ENCODE peak calls at places on chromosomes 6 and 20, in five cellular contexts. A is neural progenitor cell, E is tibial artery, Y is aorta, M is cardiac muscle cell. Q is an unnamed sample.

GRCh38 chr6:2719053-2719375 is 31.7 kb downstream of the MYLK4 start:
- DNase-seq in E (no peak), A (no peak), Y (no peak), M (peak; percentile 70), Q (no peak)

GRCh38 chr6:160036790-160037206 is 67.9 kb downstream of the IGF2R start:
- DNase-seq in M (peak; percentile 79), A (no peak), Y (no peak), E (peak; percentile 65), Q (peak; percentile 36)

GRCh38 chr6:20365456-20365855 is 36.2 kb upstream of the E2F3 start:
- DNase-seq in A (no peak), M (no peak), E (no peak), Y (no peak), Q (no peak)

GRCh38 chr20:13322621-13323020 is 101.5 kb downstream of the ISM1 start:
- DNase-seq in M (no peak), Y (no peak), A (peak; percentile 47), E (no peak), Q (no peak)

GRCh38 chr6:155994071-155994470 is 538.4 kb upstream of the NOX3 start:
- DNase-seq in Y (no peak), E (no peak), M (no peak), A (no peak), Q (no peak)

GRCh38 chr6:109580519-109580918 is 97.5 kb upstream of the ZBTB24 start:
- DNase-seq in E (no peak), A (peak; percentile 2), M (peak; percentile 53), Y (no peak), Q (no peak)

GRCh38 chr20:49381558-49382493 is 100.6 kb downstream of the KCNB1 start:
- DNase-seq in Y (peak; percentile 92), E (peak; percentile 84), A (no peak), M (peak; percentile 87), Q (peak; percentile 80)

GRCh38 chr6:159042003-159042823 is 2.6 kb downstream of the TAGAP start:
- DNase-seq in M (peak; percentile 66), E (no peak), A (peak; percentile 88), Y (no peak), Q (no peak)

GRCh38 chr6:4004249-4004648 is 74.7 kb downstream of the FAM217A start:
- DNase-seq in A (no peak), M (no peak), Y (no peak), E (no peak), Q (no peak)

GRCh38 chr6:66149132-66149531 is 442.1 kb upstream of the EYS start:
- DNase-seq in E (no peak), M (no peak), Y (no peak), A (no peak), Q (no peak)

GRCh38 chr20:5535211-5535756 is 214.9 kb upstream of the SHLD1 start:
- DNase-seq in E (no peak), M (peak; percentile 98), Y (no peak), A (no peak), Q (no peak)

GRCh38 chr6:128131566-128131965 is 230.7 kb upstream of the THEMIS start:
- DNase-seq in Y (no peak), M (no peak), E (no peak), A (no peak), Q (no peak)

GRCh38 chr20:54267510-54268003 is 59.7 kb downstream of the PFDN4 start:
- DNase-seq in E (no peak), Y (no peak), A (peak; percentile 27), M (peak; percentile 32), Q (no peak)

GRCh38 chr6:17015144-17015543 is 86.7 kb upstream of the STMND1 start:
- DNase-seq in Y (no peak), E (no peak), M (peak; percentile 32), A (no peak), Q (no peak)

GRCh38 chr20:17934141-17934862 is 34.3 kb downstream of the SNX5 start:
- DNase-seq in A (peak; percentile 78), E (no peak), M (peak; percentile 64), Y (no peak), Q (no peak)

GRCh38 chr6:20211941-20212391 is 303 bp downstream of the MBOAT1 start:
- DNase-seq in Y (no peak), A (peak; percentile 56), E (peak; percentile 38), M (peak; percentile 47), Q (no peak)

GRCh38 chr20:10419550-10420133 is 14.4 kb downstream of the MKKS start:
- DNase-seq in M (no peak), Y (no peak), E (no peak), A (no peak), Q (no peak)

GRCh38 chr20:3680701-3681351 is 984 bp downstream of the ADAM33 start:
- DNase-seq in A (peak; percentile 51), Y (no peak), E (no peak), M (no peak), Q (no peak)

GRCh38 chr6:43981363-43981990 is 145.8 kb downstream of the MRPL14 start:
- DNase-seq in Y (peak; percentile 54), M (no peak), A (no peak), E (peak; percentile 11), Q (no peak)

GRCh38 chr20:13298692-13299373 is 77.8 kb downstream of the ISM1 start:
- DNase-seq in A (no peak), M (no peak), E (no peak), Y (no peak), Q (no peak)

GRCh38 chr6:93419304-93420162 is at the start of gene EPHA7:
- DNase-seq in Y (peak; percentile 95), M (peak; percentile 95), E (peak; percentile 84), A (peak; percentile 100), Q (peak; percentile 92)

GRCh38 chr20:56799187-56799586 is 170.1 kb downstream of the TFAP2C start:
- DNase-seq in Y (no peak), M (no peak), E (no peak), A (no peak), Q (no peak)

GRCh38 chr6:156949376-156949775 is 172.2 kb downstream of the ARID1B start:
- DNase-seq in M (peak; percentile 64), Y (no peak), A (no peak), E (no peak), Q (no peak)

GRCh38 chr20:31846793-31847138 is 1.4 kb upstream of the FOXS1 start:
- DNase-seq in Y (no peak), E (no peak), M (no peak), A (no peak), Q (no peak)

GRCh38 chr6:30804333-30804732 is 60.0 kb upstream of the IER3 start:
- DNase-seq in E (no peak), A (no peak), Y (peak; percentile 16), M (no peak), Q (no peak)

GRCh38 chr6:90105766-90106165 is 190.9 kb downstream of the BACH2 start:
- DNase-seq in E (no peak), M (peak; percentile 24), Y (no peak), A (no peak), Q (no peak)

GRCh38 chr20:35823147-35823546 is 51.3 kb downstream of the PHF20 start:
- DNase-seq in A (no peak), Y (no peak), E (no peak), M (peak; percentile 65), Q (no peak)

GRCh38 chr6:19734061-19734460 is 103.1 kb upstream of the ID4 start:
- DNase-seq in M (no peak), A (no peak), E (no peak), Y (no peak), Q (no peak)

GRCh38 chr6:74936886-74937285 is 269.0 kb downstream of the COL12A1 start:
- DNase-seq in M (peak; percentile 19), A (no peak), Y (no peak), E (no peak), Q (no peak)

GRCh38 chr6:135851442-135852271 is at the start of gene PDE7B:
- DNase-seq in Y (peak; percentile 87), A (peak; percentile 66), M (peak; percentile 99), E (peak; percentile 86), Q (peak; percentile 81)

GRCh38 chr6:41564448-41565142 is 18.4 kb downstream of the FOXP4 start:
- DNase-seq in Y (no peak), A (no peak), E (no peak), M (no peak), Q (no peak)

GRCh38 chr6:36964349-36964748 is 9.8 kb downstream of the PI16 start:
- DNase-seq in E (no peak), Y (no peak), A (no peak), M (no peak), Q (no peak)

DNA sequence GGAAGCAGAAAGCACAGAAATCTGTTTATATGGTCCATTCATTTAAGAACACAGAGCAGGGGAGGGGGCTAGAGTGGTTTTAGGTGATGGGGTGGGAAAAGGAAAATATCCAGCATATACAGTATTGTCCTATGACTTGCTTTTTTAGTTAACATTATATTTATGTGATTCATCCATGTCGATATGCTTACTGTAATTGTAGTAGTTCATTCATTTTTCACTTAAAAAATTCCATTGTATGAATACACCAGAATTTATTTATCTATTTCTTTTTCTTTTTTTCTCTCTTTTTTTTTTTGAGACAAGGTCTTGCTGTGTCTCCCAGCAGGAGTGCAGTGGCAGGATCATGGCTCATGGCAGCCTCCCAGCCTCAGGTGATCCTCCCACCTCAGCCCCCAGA is 9.6 kb upstream of the PRIM2 start:
- DNase-seq in Y (no peak), M (no peak), E (no peak), A (no peak), Q (no peak)
- H3K27ac ChIP-seq in Y (no peak overlapping the region), M (no peak overlapping the region), E (no peak overlapping the region), A (no peak overlapping the region), Q (no peak overlapping the region)

GRCh38 chr20:62557425-62557824 is 81.6 kb upstream of the GATA5 start:
- DNase-seq in M (no peak), Y (no peak), A (no peak), E (no peak), Q (no peak)
- H3K27me3 ChIP-seq in M (no peaks in the 10 kb centered on the region), Y (no peaks in the 10 kb centered on the region), A (peaks cover 20% of the 10 kb centered on the region), E (peaks cover 10% of the 10 kb centered on the region), Q (peaks cover 74% of the 10 kb centered on the region)

GRCh38 chr20:62888406-62888805 is 26.8 kb upstream of the TCFL5 start:
- DNase-seq in M (no peak), A (no peak), E (no peak), Y (no peak), Q (no peak)
- H3K27ac ChIP-seq in M (no peak overlapping the region), A (no peak overlapping the region), E (no peak overlapping the region), Y (no peak overlapping the region), Q (no peak overlapping the region)

GRCh38 chr20:46276531-46276930 is 31.8 kb downstream of the CDH22 start:
- DNase-seq in A (no peak), M (peak; percentile 5), Y (no peak), E (no peak), Q (no peak)

GRCh38 chr20:46277602-46278001 is 30.7 kb downstream of the CDH22 start:
- DNase-seq in A (no peak), E (no peak), M (no peak), Y (no peak), Q (no peak)

GRCh38 chr20:46275091-46275490 is 33.2 kb downstream of the CDH22 start:
- DNase-seq in A (no peak), E (no peak), M (no peak), Y (no peak), Q (no peak)

GRCh38 chr20:46282669-46283068 is 25.6 kb downstream of the CDH22 start:
- DNase-seq in A (peak; percentile 73), Y (no peak), M (no peak), E (no peak), Q (no peak)

DNA sequence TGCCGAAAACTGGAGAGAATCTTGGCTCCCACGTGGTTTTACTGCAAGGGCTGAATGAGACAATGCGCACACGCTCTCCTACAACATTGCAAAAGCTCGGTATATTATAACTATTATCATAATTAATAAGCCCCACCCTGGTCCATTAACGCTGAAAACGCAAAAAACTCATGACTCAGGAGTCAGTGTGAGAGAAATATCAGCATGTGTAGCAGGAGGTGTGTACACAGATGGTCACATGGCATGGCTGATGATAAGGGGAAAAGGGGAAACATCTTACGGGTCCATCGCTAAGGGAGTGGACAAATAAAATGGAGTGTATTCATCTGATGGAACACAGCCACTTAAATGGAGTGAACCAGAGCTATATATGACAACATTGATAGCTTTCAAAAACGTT is 29.2 kb downstream of the CDH22 start:
- DNase-seq in A (no peak), E (no peak), Y (no peak), M (no peak), Q (no peak)
- H3K27me3 ChIP-seq in A (no peaks in the 10 kb centered on the region), E (peaks cover 77% of the 10 kb centered on the region), Y (no peaks in the 10 kb centered on the region), M (no peaks in the 10 kb centered on the region), Q (peaks cover 87% of the 10 kb centered on the region)